ENCODE peak calls at places on chromosomes 2 and 18, in four cellular contexts. R is GM12878, Q is K562, C is HepG2. M is an unnamed sample.

GRCh38 chr2:101256316-101256715 is 3.6 kb downstream of the CNOT11 start:
- DNase-seq in R (no peak), Q (no peak), C (no peak), M (no peak)

GRCh38 chr2:14902953-14903352 is 270.4 kb downstream of the LRATD1 start:
- DNase-seq in R (no peak), Q (no peak), C (no peak), M (no peak)

GRCh38 chr2:85890522-85891176 is 1.9 kb upstream of the ST3GAL5 start:
- DNase-seq in R (no peak), Q (peak), C (no peak), M (no peak)

GRCh38 chr2:215680605-215681598 is 245.0 kb upstream of the FN1 start:
- DNase-seq in R (peak), Q (no peak), C (peak), M (no peak)

GRCh38 chr2:227817940-227818568 is 4.4 kb downstream of the CCL20 start:
- DNase-seq in R (peak), Q (no peak), C (peak), M (peak)

GRCh38 chr2:99863914-99864273 is 278.5 kb downstream of the AFF3 start:
- DNase-seq in R (no peak), Q (no peak), C (no peak), M (no peak)

GRCh38 chr2:149129433-149129832 is 90.9 kb downstream of the LYPD6B start:
- DNase-seq in R (no peak), Q (no peak), C (no peak), M (no peak)

GRCh38 chr18:72869786-72870185 is 2.0 kb upstream of the NETO1 start:
- DNase-seq in R (no peak), Q (no peak), C (no peak), M (peak)

GRCh38 chr2:188937228-188938220 is 36.6 kb upstream of the COL3A1 start:
- DNase-seq in R (no peak), Q (no peak), C (no peak), M (no peak)

GRCh38 chr18:23259701-23260661 is 124.7 kb downstream of the CABLES1 start:
- DNase-seq in R (no peak), Q (peak), C (peak), M (peak)

GRCh38 chr2:57080035-57080434 is 896.2 kb downstream of the CCDC85A start:
- DNase-seq in R (no peak), Q (no peak), C (no peak), M (no peak)

GRCh38 chr2:111519074-111519473 is 364.9 kb downstream of the ANAPC1 start:
- DNase-seq in R (no peak), Q (no peak), C (no peak), M (no peak)

GRCh38 chr18:11902522-11903292 is 5.4 kb downstream of the MPPE1 start:
- DNase-seq in R (no peak), Q (no peak), C (no peak), M (peak)

GRCh38 chr2:182426082-182426914 is 538 bp downstream of the PDE1A start:
- DNase-seq in R (no peak), Q (no peak), C (no peak), M (no peak)

GRCh38 chr2:46163031-46163430 is 134.2 kb upstream of the EPAS1 start:
- DNase-seq in R (no peak), Q (no peak), C (no peak), M (no peak)

GRCh38 chr2:39948016-39948719 is 169.1 kb upstream of the THUMPD2 start:
- DNase-seq in R (no peak), Q (no peak), C (no peak), M (no peak)

GRCh38 chr18:48004577-48004976 is 74.1 kb upstream of the SMAD2 start:
- DNase-seq in R (no peak), Q (no peak), C (no peak), M (no peak)

DNA sequence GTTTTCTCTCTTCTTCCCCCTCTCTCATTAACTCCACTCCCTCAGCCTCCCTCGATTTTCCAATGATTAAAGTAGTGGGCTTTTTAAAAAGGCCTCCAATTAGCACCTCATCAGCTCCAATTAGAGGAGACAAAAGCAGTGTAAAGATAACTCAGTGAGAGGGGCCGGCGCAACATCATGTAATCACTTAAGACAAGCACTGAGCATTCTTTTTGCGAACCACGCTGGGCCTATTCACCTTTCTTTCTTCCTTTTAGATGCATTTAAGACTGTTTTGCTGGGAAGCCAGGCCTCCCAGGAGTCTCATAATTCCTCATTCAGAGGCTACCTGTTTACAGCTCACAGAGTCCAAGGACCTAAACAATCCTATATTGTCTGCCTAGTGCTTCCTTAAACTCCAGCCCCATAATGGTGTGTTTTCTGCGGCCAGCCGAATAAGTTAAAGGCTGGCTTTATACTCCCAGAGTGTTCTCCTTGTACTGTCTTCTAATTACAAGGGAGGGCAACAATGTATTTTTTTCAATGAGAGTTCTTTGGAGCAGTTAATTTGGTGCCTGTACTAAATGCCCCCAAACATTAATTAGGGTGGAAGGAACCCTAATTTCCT is 27.9 kb upstream of the LMAN1 start:
- DNase-seq in R (no peak), Q (no peak), C (no peak), M (peak)
- TF ChIP-seq JUNB in R (no peak), Q (no peak), C (no peak), M (no peak)

DNA sequence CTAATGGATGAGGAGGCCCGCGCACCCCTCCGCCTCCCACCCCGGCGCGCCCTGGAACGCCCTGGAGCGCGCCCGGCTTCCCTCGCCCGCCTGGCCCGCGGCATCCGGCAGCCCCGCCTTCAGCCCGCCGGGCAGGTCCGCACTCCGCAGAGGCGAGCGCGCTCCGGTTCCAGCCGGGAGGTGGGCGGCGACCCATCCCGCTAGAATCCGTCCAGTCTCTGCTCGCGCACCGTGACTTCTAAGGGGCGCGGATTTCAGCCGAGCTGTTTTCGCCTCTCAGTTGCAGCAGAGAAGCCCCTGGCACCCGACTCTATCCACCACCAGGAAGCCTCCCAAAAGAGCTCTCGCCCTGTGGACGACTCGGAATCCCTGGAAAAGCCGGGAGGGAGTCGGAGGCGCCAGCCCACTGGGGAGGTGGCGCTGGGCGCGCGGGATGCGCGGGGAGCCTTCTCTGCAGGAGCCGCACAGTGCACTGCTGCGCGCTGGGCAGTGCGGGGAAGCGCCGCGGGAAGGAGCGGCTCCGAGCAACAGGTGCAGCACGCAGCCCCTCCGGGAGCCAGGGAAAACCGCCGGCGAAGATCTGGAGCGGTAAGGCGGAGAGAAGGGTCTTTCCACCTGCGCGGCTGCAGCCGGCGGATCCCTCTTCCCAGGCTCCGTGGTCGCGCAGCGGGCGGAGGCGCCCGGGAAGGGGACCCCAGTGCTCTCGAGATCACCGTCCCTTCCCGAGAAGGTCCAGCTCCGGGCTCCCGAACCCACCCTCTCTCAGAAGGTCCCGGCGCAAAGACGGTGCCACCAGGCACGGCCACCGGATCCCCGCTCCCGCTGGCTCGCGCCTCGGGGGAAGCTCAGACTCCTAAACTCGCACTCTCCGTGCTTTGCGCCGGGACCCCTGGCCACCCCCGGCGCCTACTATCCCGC is at the start of gene GALR1:
- DNase-seq in R (no peak), Q (no peak), C (no peak), M (peak)
- TF ChIP-seq EZH2 in R (no peak), Q (no peak), C (no peak), M (no peak)

DNA sequence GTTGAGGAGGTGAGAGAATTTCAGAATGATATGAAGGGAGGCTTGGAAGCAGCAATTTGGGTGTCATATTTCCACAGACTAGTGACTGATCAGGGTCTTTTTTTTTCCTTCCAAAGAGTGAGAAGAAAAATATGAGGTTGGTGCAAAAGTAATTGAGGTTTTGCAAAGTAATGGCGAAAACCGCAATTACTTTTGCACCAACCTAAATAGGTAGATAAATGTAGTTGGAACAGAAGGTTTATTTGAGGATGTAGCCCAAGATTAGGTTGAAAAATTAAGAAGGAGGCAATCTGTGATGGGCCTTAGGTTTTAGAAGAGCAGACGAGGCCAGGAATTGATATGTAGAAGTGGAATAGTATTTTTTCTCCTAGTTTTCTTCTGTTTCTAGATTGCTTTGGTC is 7.8 kb upstream of the LTBP1 start:
- DNase-seq in R (no peak), Q (no peak), C (no peak), M (no peak)
- H2AFZ ChIP-seq in R (no peak), Q (peak), C (no peak), M (no peak)

GRCh38 chr2:64857581-64858471 is 131.4 kb upstream of the SLC1A4 start:
- DNase-seq in R (no peak), Q (no peak), C (no peak), M (peak)
- TF ChIP-seq JUNB in R (no peak), Q (no peak), C (no peak), M (no peak)

M was measured in GM23338.